ENCODE peak calls at places on chromosomes 3 and 15, in six cellular contexts. V is right cardiac atrium, U is GM23338, I is gastrocnemius medialis, W is lower lobe of right lung, K is PC-3. Y is an unnamed sample.

GRCh38 chr3:68059628-68060027 is 405.2 kb upstream of the SUCLG2 start:
- ATAC-seq in V (no peak), U (no peak), I (no peak), W (peak; percentile 21), K (no peak), Y (no peak)

GRCh38 chr3:129626744-129627349 is 20.4 kb upstream of the PLXND1 start:
- ATAC-seq in V (peak; percentile 93), U (peak; percentile 85), I (peak; percentile 68), W (peak; percentile 95), K (peak; percentile 89), Y (peak; percentile 87)

GRCh38 chr15:74529911-74530310 is 11.1 kb upstream of the ARID3B start:
- ATAC-seq in V (no peak), U (no peak), I (no peak), W (peak; percentile 33), K (peak; percentile 2), Y (no peak)

GRCh38 chr3:134822065-134822464 is 27.0 kb downstream of the EPHB1 start:
- ATAC-seq in V (no peak), U (no peak), I (no peak), W (no peak), K (no peak), Y (no peak)

GRCh38 chr3:183185696-183186095 is 23.2 kb upstream of the LAMP3 start:
- ATAC-seq in V (no peak), U (no peak), I (no peak), W (no peak), K (peak; percentile 68), Y (no peak)

GRCh38 chr3:156614642-156615511 is 59.5 kb upstream of the TIPARP start:
- ATAC-seq in V (no peak), U (peak; percentile 48), I (no peak), W (peak; percentile 64), K (no peak), Y (no peak)

GRCh38 chr3:153614563-153614962 is 452.5 kb downstream of the RAP2B start:
- ATAC-seq in V (no peak), U (no peak), I (no peak), W (no peak), K (no peak), Y (no peak)

GRCh38 chr3:43785551-43785950 is 94.8 kb downstream of the ABHD5 start:
- ATAC-seq in V (no peak), U (no peak), I (no peak), W (no peak), K (no peak), Y (no peak)

GRCh38 chr3:23740517-23741402 is 65.0 kb upstream of the UBE2E1 start:
- ATAC-seq in V (peak; percentile 66), U (no peak), I (peak; percentile 79), W (peak; percentile 93), K (peak; percentile 80), Y (peak; percentile 44)

GRCh38 chr3:112119686-112120484 is 13.2 kb downstream of the GCSAM start:
- ATAC-seq in V (no peak), U (peak; percentile 41), I (no peak), W (peak; percentile 41), K (no peak), Y (no peak)

GRCh38 chr3:165462616-165463334 is 266.6 kb upstream of the SLITRK3 start:
- ATAC-seq in V (peak; percentile 26), U (no peak), I (no peak), W (peak; percentile 65), K (no peak), Y (peak; percentile 73)

GRCh38 chr3:81339040-81339845 is 422.2 kb downstream of the GBE1 start:
- ATAC-seq in V (no peak), U (peak; percentile 78), I (no peak), W (peak; percentile 39), K (peak; percentile 85), Y (no peak)

GRCh38 chr15:78050851-78051250 is 26.7 kb downstream of the TBC1D2B start:
- ATAC-seq in V (no peak), U (no peak), I (no peak), W (no peak), K (no peak), Y (no peak)

GRCh38 chr15:67783303-67783702 is 42.0 kb upstream of the SKOR1 start:
- ATAC-seq in V (no peak), U (peak; percentile 19), I (no peak), W (no peak), K (no peak), Y (no peak)

GRCh38 chr15:83998486-83998885 is 237.1 kb upstream of the GOLGA6L4 start:
- ATAC-seq in V (no peak), U (no peak), I (no peak), W (no peak), K (peak; percentile 22), Y (no peak)

GRCh38 chr3:72271923-72272322 is 487.0 kb upstream of the PROK2 start:
- ATAC-seq in V (no peak), U (no peak), I (no peak), W (no peak), K (no peak), Y (no peak)

GRCh38 chr3:72270730-72271129 is 485.8 kb upstream of the PROK2 start:
- ATAC-seq in V (no peak), U (no peak), I (no peak), W (no peak), K (no peak), Y (no peak)

GRCh38 chr3:72270072-72270611 is 485.2 kb upstream of the PROK2 start:
- ATAC-seq in V (peak; percentile 91), U (no peak), I (peak; percentile 97), W (peak; percentile 81), K (peak; percentile 31), Y (peak; percentile 95)

GRCh38 chr3:72272356-72272755 is 487.4 kb upstream of the PROK2 start:
- ATAC-seq in V (no peak), U (no peak), I (no peak), W (no peak), K (no peak), Y (no peak)

DNA sequence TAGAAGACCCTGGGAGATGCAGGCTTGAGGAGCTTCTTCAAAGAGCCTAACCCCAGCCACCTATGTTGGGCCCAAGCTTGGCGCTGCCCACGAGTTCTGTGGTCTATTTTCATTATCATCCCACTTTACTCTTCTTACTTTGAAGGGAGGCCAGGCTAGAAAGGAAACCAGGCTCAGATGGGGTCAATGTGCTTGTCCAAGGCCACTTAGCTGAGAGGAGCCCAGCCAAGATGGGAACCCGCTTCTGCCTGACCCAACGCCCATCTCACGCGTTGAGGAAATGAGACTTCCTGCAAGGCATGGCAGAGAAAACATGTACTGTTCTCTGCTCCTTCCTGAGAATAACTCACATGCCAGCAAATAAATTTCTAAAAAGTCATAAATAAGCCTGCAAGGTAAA is 486.3 kb upstream of the PROK2 start:
- ATAC-seq in V (peak; percentile 48), U (no peak), I (no peak), W (no peak), K (no peak), Y (no peak)
- H3K4me1 ChIP-seq in V (peaks cover 6% of the 10 kb centered on the region), U (no peaks in the 10 kb centered on the region), I (peaks cover 35% of the 10 kb centered on the region), W (peaks cover 70% of the 10 kb centered on the region), K (peaks cover 9% of the 10 kb centered on the region), Y (peaks cover 61% of the 10 kb centered on the region)

GRCh38 chr3:115071611-115072010 is 75.5 kb downstream of the ZBTB20 start:
- ATAC-seq in V (peak; percentile 61), U (no peak), I (peak; percentile 65), W (no peak), K (no peak), Y (peak; percentile 22)
- H3K4me1 ChIP-seq in V (peaks cover 2% of the 10 kb centered on the region), U (no peaks in the 10 kb centered on the region), I (peaks cover 42% of the 10 kb centered on the region), W (no peaks in the 10 kb centered on the region), K (no peaks in the 10 kb centered on the region), Y (no peaks in the 10 kb centered on the region)

DNA sequence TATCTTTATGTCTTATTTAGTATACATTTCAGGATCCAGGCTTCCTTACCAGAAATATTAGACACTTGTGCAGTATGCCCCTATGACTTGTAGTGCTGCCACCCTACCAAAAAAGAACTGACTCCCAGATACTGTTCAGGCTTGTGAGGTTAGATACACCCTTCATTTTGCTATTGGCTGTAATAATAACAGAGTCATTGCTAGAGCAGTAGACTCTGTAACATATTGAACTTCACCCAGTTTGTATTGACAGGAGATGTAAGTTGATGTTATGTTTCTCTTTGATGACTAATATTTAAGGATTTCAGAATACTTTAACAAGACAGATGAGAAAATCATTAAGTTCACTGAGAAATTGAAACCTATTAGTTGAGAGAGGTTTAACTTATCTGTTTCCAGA is 32.9 kb downstream of the RNF111 start:
- ATAC-seq in V (no peak), U (no peak), I (no peak), W (no peak), K (no peak), Y (no peak)
- H3K4me1 ChIP-seq in V (no peaks in the 10 kb centered on the region), U (peaks cover 6% of the 10 kb centered on the region), I (peaks cover 4% of the 10 kb centered on the region), W (no peaks in the 10 kb centered on the region), K (no peaks in the 10 kb centered on the region), Y (peaks cover 6% of the 10 kb centered on the region)

DNA sequence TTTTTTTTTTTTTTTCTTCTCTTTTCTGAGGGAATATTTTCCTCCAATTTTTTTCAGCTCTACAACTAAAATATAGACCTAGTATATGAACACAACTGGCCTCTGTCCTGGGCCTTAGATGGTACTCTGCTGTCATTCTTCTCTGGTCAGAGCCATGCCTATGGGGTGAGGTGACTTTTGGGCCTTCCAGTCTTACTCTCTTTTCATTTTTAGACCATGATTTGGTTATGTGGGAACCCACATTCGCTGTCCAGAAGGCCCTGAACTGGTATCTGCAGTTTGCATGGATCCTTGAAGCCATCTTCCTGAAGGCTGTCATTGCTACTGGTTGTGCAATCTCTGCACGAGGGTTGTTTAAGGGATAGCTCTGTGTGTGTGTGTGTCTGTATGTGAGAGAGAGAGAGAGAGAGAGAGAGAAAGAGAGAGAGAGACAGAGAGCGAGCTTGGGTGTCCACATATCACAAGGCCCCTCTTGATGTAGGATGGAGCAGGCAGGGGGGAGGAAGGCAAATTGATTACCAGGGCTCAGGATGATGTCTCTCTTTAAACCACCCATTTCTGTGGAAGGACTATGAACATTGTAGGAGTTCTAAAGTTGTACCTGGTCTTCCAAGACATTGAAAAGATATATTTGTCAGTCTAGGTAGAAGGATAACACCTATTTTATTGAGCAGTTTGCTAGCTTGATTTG is 6.9 kb downstream of the TGFBR2 start:
- ATAC-seq in V (no peak), U (no peak), I (peak; percentile 16), W (no peak), K (no peak), Y (no peak)
- H3K4me1 ChIP-seq in V (peaks cover 18% of the 10 kb centered on the region), U (peaks cover 35% of the 10 kb centered on the region), I (peaks cover 68% of the 10 kb centered on the region), W (peaks cover 88% of the 10 kb centered on the region), K (peaks cover 77% of the 10 kb centered on the region), Y (peaks cover 22% of the 10 kb centered on the region)

Y was measured in gastroesophageal sphincter.